ENCODE peak calls at places on chromosomes 11 and 22, in nine cellular contexts. One of them, this sample, is unnamed.

GRCh38 chr11:121106812-121107211 is 5.8 kb downstream of the TECTA start:
- DNase-seq in lower leg skin: no peak
- DNase-seq in A549: no peak
- DNase-seq in ovary: no peak
- DNase-seq in upper lobe of left lung: no peak
- DNase-seq in GM12891: no peak
- DNase-seq in prostate gland: no peak
- DNase-seq in testis: no peak
- DNase-seq in suprapubic skin: no peak
- DNase-seq in this sample: no peak

GRCh38 chr11:76654310-76654851 is 16.2 kb downstream of the LRRC32 start:
- DNase-seq in lower leg skin: no peak
- DNase-seq in A549: no peak
- DNase-seq in ovary: peak
- DNase-seq in upper lobe of left lung: no peak
- DNase-seq in GM12891: no peak
- DNase-seq in prostate gland: no peak
- DNase-seq in testis: peak
- DNase-seq in suprapubic skin: peak
- DNase-seq in this sample: no peak

GRCh38 chr11:7281083-7281482 is 29.4 kb downstream of the SYT9 start:
- DNase-seq in lower leg skin: peak
- DNase-seq in A549: no peak
- DNase-seq in ovary: no peak
- DNase-seq in upper lobe of left lung: no peak
- DNase-seq in GM12891: no peak
- DNase-seq in prostate gland: no peak
- DNase-seq in testis: no peak
- DNase-seq in suprapubic skin: no peak
- DNase-seq in this sample: no peak

GRCh38 chr11:8167796-8168195 is 1.0 kb downstream of the RIC3 start:
- DNase-seq in lower leg skin: no peak
- DNase-seq in A549: no peak
- DNase-seq in ovary: no peak
- DNase-seq in upper lobe of left lung: no peak
- DNase-seq in GM12891: no peak
- DNase-seq in prostate gland: no peak
- DNase-seq in testis: no peak
- DNase-seq in suprapubic skin: no peak
- DNase-seq in this sample: no peak

GRCh38 chr22:35761037-35761436 is 43.4 kb downstream of the APOL5 start:
- DNase-seq in lower leg skin: no peak
- DNase-seq in A549: peak
- DNase-seq in ovary: no peak
- DNase-seq in upper lobe of left lung: no peak
- DNase-seq in GM12891: no peak
- DNase-seq in prostate gland: no peak
- DNase-seq in testis: no peak
- DNase-seq in suprapubic skin: no peak
- DNase-seq in this sample: peak

GRCh38 chr11:119773016-119773415 is 44.0 kb upstream of the NECTIN1 start:
- DNase-seq in lower leg skin: no peak
- DNase-seq in A549: no peak
- DNase-seq in ovary: no peak
- DNase-seq in upper lobe of left lung: no peak
- DNase-seq in GM12891: no peak
- DNase-seq in prostate gland: no peak
- DNase-seq in testis: no peak
- DNase-seq in suprapubic skin: no peak
- DNase-seq in this sample: no peak

GRCh38 chr11:3202759-3203158 is 15.9 kb downstream of the MRGPRG start:
- DNase-seq in lower leg skin: no peak
- DNase-seq in A549: no peak
- DNase-seq in ovary: no peak
- DNase-seq in upper lobe of left lung: peak
- DNase-seq in GM12891: no peak
- DNase-seq in prostate gland: no peak
- DNase-seq in testis: no peak
- DNase-seq in suprapubic skin: peak
- DNase-seq in this sample: no peak

GRCh38 chr11:75022759-75023396 is 34.1 kb downstream of the NEU3 start:
- DNase-seq in lower leg skin: peak
- DNase-seq in A549: peak
- DNase-seq in ovary: peak
- DNase-seq in upper lobe of left lung: no peak
- DNase-seq in GM12891: peak
- DNase-seq in prostate gland: peak
- DNase-seq in testis: peak
- DNase-seq in suprapubic skin: peak
- DNase-seq in this sample: peak

GRCh38 chr11:14141676-14142075 is 179.2 kb downstream of the SPON1 start:
- DNase-seq in lower leg skin: no peak
- DNase-seq in A549: no peak
- DNase-seq in ovary: no peak
- DNase-seq in upper lobe of left lung: no peak
- DNase-seq in GM12891: no peak
- DNase-seq in prostate gland: no peak
- DNase-seq in testis: no peak
- DNase-seq in suprapubic skin: no peak
- DNase-seq in this sample: no peak

GRCh38 chr22:25143161-25144076 is 56.2 kb upstream of the CRYBB3 start:
- DNase-seq in lower leg skin: no peak
- DNase-seq in A549: no peak
- DNase-seq in ovary: no peak
- DNase-seq in upper lobe of left lung: no peak
- DNase-seq in GM12891: no peak
- DNase-seq in prostate gland: no peak
- DNase-seq in testis: no peak
- DNase-seq in suprapubic skin: no peak
- DNase-seq in this sample: no peak

GRCh38 chr22:25048659-25049657 is 96.4 kb downstream of the KIAA1671 start:
- DNase-seq in lower leg skin: peak
- DNase-seq in A549: peak
- DNase-seq in ovary: peak
- DNase-seq in upper lobe of left lung: no peak
- DNase-seq in GM12891: peak
- DNase-seq in prostate gland: peak
- DNase-seq in testis: peak
- DNase-seq in suprapubic skin: peak
- DNase-seq in this sample: peak

GRCh38 chr22:24451162-24451561 is 23.8 kb downstream of the ADORA2A start:
- DNase-seq in lower leg skin: no peak
- DNase-seq in A549: no peak
- DNase-seq in ovary: no peak
- DNase-seq in upper lobe of left lung: no peak
- DNase-seq in GM12891: no peak
- DNase-seq in prostate gland: no peak
- DNase-seq in testis: no peak
- DNase-seq in suprapubic skin: no peak
- DNase-seq in this sample: no peak

GRCh38 chr11:76371170-76371569 is 9.8 kb downstream of the THAP12 start:
- DNase-seq in lower leg skin: no peak
- DNase-seq in A549: peak
- DNase-seq in ovary: no peak
- DNase-seq in upper lobe of left lung: no peak
- DNase-seq in GM12891: no peak
- DNase-seq in prostate gland: no peak
- DNase-seq in testis: no peak
- DNase-seq in suprapubic skin: no peak
- DNase-seq in this sample: peak

GRCh38 chr11:40882301-40882700 is 577.2 kb downstream of the LRRC4C start:
- DNase-seq in lower leg skin: no peak
- DNase-seq in A549: no peak
- DNase-seq in ovary: no peak
- DNase-seq in upper lobe of left lung: no peak
- DNase-seq in GM12891: no peak
- DNase-seq in prostate gland: no peak
- DNase-seq in testis: no peak
- DNase-seq in suprapubic skin: no peak
- DNase-seq in this sample: no peak

DNA sequence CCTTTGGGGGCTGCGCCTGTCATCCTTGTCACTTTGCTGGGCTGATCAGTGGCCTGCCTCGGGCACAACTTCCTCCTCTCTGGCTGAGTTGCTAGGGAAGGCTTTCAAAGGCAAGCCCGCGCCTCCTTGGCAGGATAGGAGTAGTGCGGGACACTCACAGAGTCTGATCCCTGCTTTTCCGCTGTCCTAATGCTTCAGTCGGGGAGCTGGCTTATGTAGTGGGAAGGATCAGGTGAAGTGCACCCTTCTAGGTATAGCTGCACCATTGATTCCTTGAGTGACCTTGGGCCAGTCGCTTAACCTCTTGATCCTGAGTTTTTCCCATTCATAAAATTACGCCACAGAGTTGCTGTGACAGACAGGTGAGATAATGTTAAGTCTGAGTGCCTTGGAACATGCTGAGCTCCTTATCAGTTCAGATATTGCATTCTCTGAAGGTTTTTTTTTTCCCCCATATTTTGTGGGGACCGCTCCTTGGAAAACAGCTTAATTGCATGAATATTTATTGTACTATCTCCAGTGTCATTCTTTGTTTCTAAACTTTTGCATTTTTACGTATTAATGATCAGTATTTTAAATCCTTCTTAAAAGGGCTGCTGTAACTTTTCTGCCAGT is 943 bp downstream of the IPO7 start:
- DNase-seq in lower leg skin: no peak
- DNase-seq in A549: peak
- DNase-seq in ovary: no peak
- DNase-seq in upper lobe of left lung: no peak
- DNase-seq in GM12891: no peak
- DNase-seq in prostate gland: no peak
- DNase-seq in testis: no peak
- DNase-seq in suprapubic skin: no peak
- DNase-seq in this sample: peak
- TF ChIP-seq POLR2A in lower leg skin: no peak
- TF ChIP-seq POLR2A in A549: no peak
- TF ChIP-seq POLR2A in ovary: no peak
- TF ChIP-seq POLR2A in upper lobe of left lung: no peak
- TF ChIP-seq POLR2A in GM12891: no peak
- TF ChIP-seq POLR2A in prostate gland: no peak
- TF ChIP-seq POLR2A in testis: no peak
- TF ChIP-seq POLR2A in suprapubic skin: no peak
- TF ChIP-seq POLR2A in this sample: no peak

GRCh38 chr11:85939099-85940015 is 84.2 kb downstream of the CCDC83 start:
- DNase-seq in lower leg skin: no peak
- DNase-seq in A549: no peak
- DNase-seq in ovary: no peak
- DNase-seq in upper lobe of left lung: no peak
- DNase-seq in GM12891: no peak
- DNase-seq in prostate gland: no peak
- DNase-seq in testis: no peak
- DNase-seq in suprapubic skin: no peak
- DNase-seq in this sample: peak
- TF ChIP-seq POLR2A in lower leg skin: no peak
- TF ChIP-seq POLR2A in A549: no peak
- TF ChIP-seq POLR2A in ovary: no peak
- TF ChIP-seq POLR2A in upper lobe of left lung: no peak
- TF ChIP-seq POLR2A in GM12891: no peak
- TF ChIP-seq POLR2A in prostate gland: no peak
- TF ChIP-seq POLR2A in testis: no peak
- TF ChIP-seq POLR2A in suprapubic skin: no peak
- TF ChIP-seq POLR2A in this sample: no peak

GRCh38 chr11:108207683-108208060 is 14.8 kb downstream of the NPAT start:
- DNase-seq in lower leg skin: no peak
- DNase-seq in A549: no peak
- DNase-seq in ovary: no peak
- DNase-seq in upper lobe of left lung: peak
- DNase-seq in GM12891: no peak
- DNase-seq in prostate gland: no peak
- DNase-seq in testis: no peak
- DNase-seq in suprapubic skin: no peak
- DNase-seq in this sample: no peak

GRCh38 chr11:108206171-108206570 is 16.3 kb downstream of the NPAT start:
- DNase-seq in lower leg skin: no peak
- DNase-seq in A549: no peak
- DNase-seq in ovary: no peak
- DNase-seq in upper lobe of left lung: no peak
- DNase-seq in GM12891: no peak
- DNase-seq in prostate gland: no peak
- DNase-seq in testis: no peak
- DNase-seq in suprapubic skin: no peak
- DNase-seq in this sample: no peak

GRCh38 chr11:108204918-108205499 is 17.4 kb downstream of the NPAT start:
- DNase-seq in lower leg skin: no peak
- DNase-seq in A549: no peak
- DNase-seq in ovary: no peak
- DNase-seq in upper lobe of left lung: no peak
- DNase-seq in GM12891: no peak
- DNase-seq in prostate gland: no peak
- DNase-seq in testis: no peak
- DNase-seq in suprapubic skin: no peak
- DNase-seq in this sample: no peak

GRCh38 chr11:108204376-108204775 is 18.1 kb downstream of the NPAT start:
- DNase-seq in lower leg skin: no peak
- DNase-seq in A549: no peak
- DNase-seq in ovary: no peak
- DNase-seq in upper lobe of left lung: peak
- DNase-seq in GM12891: no peak
- DNase-seq in prostate gland: no peak
- DNase-seq in testis: no peak
- DNase-seq in suprapubic skin: no peak
- DNase-seq in this sample: peak

GRCh38 chr11:108206969-108207682 is 15.3 kb downstream of the NPAT start:
- DNase-seq in lower leg skin: no peak
- DNase-seq in A549: no peak
- DNase-seq in ovary: no peak
- DNase-seq in upper lobe of left lung: no peak
- DNase-seq in GM12891: no peak
- DNase-seq in prostate gland: no peak
- DNase-seq in testis: no peak
- DNase-seq in suprapubic skin: no peak
- DNase-seq in this sample: peak
- TF ChIP-seq POLR2A in lower leg skin: no peak
- TF ChIP-seq POLR2A in A549: no peak
- TF ChIP-seq POLR2A in ovary: no peak
- TF ChIP-seq POLR2A in upper lobe of left lung: no peak
- TF ChIP-seq POLR2A in GM12891: no peak
- TF ChIP-seq POLR2A in prostate gland: no peak
- TF ChIP-seq POLR2A in testis: no peak
- TF ChIP-seq POLR2A in suprapubic skin: no peak
- TF ChIP-seq POLR2A in this sample: no peak

DNA sequence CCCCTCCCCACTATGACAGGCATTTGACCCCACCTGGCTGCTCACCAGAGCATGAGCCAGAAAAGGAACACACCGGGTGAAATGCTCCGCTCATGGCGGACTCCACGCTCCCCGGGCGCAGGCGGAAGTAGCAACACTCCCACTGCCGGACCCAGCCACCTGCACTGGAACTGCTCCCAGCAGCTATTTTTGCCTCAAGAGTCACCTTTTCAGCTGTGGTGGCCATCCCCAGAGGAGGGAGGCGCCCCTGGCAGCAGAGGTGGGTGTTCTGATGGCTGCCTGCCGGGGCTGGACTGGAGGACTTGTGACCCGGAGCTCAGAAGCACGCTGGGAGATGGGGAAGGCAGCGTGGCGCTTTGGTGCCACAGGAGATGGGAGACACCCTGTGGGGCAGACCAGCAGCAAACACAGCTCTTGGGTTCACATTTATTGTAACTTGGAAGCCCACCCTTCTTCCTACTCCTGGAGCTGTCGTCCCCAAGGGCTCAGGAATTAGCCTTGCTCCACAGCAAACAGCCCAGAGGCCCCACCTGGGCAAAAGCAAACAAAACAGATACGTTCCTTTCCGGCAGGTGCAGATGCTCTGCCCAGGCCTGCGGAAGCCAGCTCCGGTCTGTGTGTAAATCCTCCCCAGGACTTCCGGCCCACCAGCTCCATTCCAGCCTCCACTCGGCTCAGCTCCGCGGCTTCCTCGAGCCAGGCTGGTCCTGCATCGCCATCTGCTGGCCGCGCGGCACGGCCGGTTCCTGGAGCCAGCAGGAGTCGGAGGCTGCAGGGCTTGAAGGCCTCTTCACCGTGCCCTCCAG is 3.7 kb downstream of the RPS19BP1 start:
- DNase-seq in lower leg skin: peak
- DNase-seq in A549: peak
- DNase-seq in ovary: peak
- DNase-seq in upper lobe of left lung: peak
- DNase-seq in GM12891: no peak
- DNase-seq in prostate gland: peak
- DNase-seq in testis: peak
- DNase-seq in suprapubic skin: peak
- DNase-seq in this sample: peak
- TF ChIP-seq POLR2A in lower leg skin: no peak
- TF ChIP-seq POLR2A in A549: no peak
- TF ChIP-seq POLR2A in ovary: peak
- TF ChIP-seq POLR2A in upper lobe of left lung: no peak
- TF ChIP-seq POLR2A in GM12891: peak
- TF ChIP-seq POLR2A in prostate gland: peak
- TF ChIP-seq POLR2A in testis: no peak
- TF ChIP-seq POLR2A in suprapubic skin: no peak
- TF ChIP-seq POLR2A in this sample: no peak